ENCODE peak calls at places on chromosomes 2 and 18, in seven cellular contexts. One of them, this sample, is unnamed.
A peak's percentile ranks its signal among the peaks of the same experiment; 100 is the strongest.

GRCh38 chr2:64008434-64009009 is 10.7 kb downstream of the VPS54 start:
- DNase-seq in H1: no peak
- DNase-seq in HCT116: no peak
- DNase-seq in GM12878: no peak
- DNase-seq in SK-N-SH: no peak
- DNase-seq in K562: no peak
- DNase-seq in HepG2: no peak
- DNase-seq in this sample: no peak

GRCh38 chr18:36630917-36631316 is 197.9 kb downstream of the TPGS2 start:
- DNase-seq in H1: no peak
- DNase-seq in HCT116: no peak
- DNase-seq in GM12878: no peak
- DNase-seq in SK-N-SH: no peak
- DNase-seq in K562: no peak
- DNase-seq in HepG2: no peak
- DNase-seq in this sample: no peak

GRCh38 chr2:64604929-64605550 is 48.7 kb downstream of the SERTAD2 start:
- DNase-seq in H1: no peak
- DNase-seq in HCT116: no peak
- DNase-seq in GM12878: no peak
- DNase-seq in SK-N-SH: no peak
- DNase-seq in K562: no peak
- DNase-seq in HepG2: no peak
- DNase-seq in this sample: no peak

GRCh38 chr2:35973737-35974132 is 381.8 kb upstream of the CRIM1 start:
- DNase-seq in H1: no peak
- DNase-seq in HCT116: no peak
- DNase-seq in GM12878: no peak
- DNase-seq in SK-N-SH: no peak
- DNase-seq in K562: no peak
- DNase-seq in HepG2: peak; percentile 7
- DNase-seq in this sample: no peak

GRCh38 chr2:96580771-96581170 is 44.2 kb downstream of the ARID5A start:
- DNase-seq in H1: no peak
- DNase-seq in HCT116: peak; percentile 16
- DNase-seq in GM12878: no peak
- DNase-seq in SK-N-SH: peak; percentile 20
- DNase-seq in K562: peak; percentile 41
- DNase-seq in HepG2: peak; percentile 46
- DNase-seq in this sample: no peak

GRCh38 chr2:38301340-38301968 is 75.6 kb downstream of the ATL2 start:
- DNase-seq in H1: no peak
- DNase-seq in HCT116: no peak
- DNase-seq in GM12878: peak; percentile 48
- DNase-seq in SK-N-SH: no peak
- DNase-seq in K562: no peak
- DNase-seq in HepG2: no peak
- DNase-seq in this sample: no peak

GRCh38 chr18:13300029-13300428 is 81.5 kb downstream of the LDLRAD4 start:
- DNase-seq in H1: no peak
- DNase-seq in HCT116: no peak
- DNase-seq in GM12878: no peak
- DNase-seq in SK-N-SH: peak; percentile 44
- DNase-seq in K562: no peak
- DNase-seq in HepG2: no peak
- DNase-seq in this sample: no peak

GRCh38 chr2:101152195-101153076 is 1.3 kb upstream of the TBC1D8 start:
- DNase-seq in H1: peak; percentile 76
- DNase-seq in HCT116: peak; percentile 40
- DNase-seq in GM12878: peak; percentile 44
- DNase-seq in SK-N-SH: peak; percentile 47
- DNase-seq in K562: peak; percentile 37
- DNase-seq in HepG2: peak; percentile 85
- DNase-seq in this sample: no peak

GRCh38 chr2:199659207-199659606 is 191.8 kb downstream of the FTCDNL1 start:
- DNase-seq in H1: peak; percentile 85
- DNase-seq in HCT116: no peak
- DNase-seq in GM12878: no peak
- DNase-seq in SK-N-SH: peak; percentile 60
- DNase-seq in K562: peak; percentile 59
- DNase-seq in HepG2: no peak
- DNase-seq in this sample: no peak

GRCh38 chr2:85705680-85706039 is 11.5 kb downstream of the GNLY start:
- DNase-seq in H1: no peak
- DNase-seq in HCT116: peak; percentile 66
- DNase-seq in GM12878: no peak
- DNase-seq in SK-N-SH: no peak
- DNase-seq in K562: no peak
- DNase-seq in HepG2: peak; percentile 65
- DNase-seq in this sample: peak; percentile 49

GRCh38 chr2:216163518-216163917 is 54.4 kb downstream of the XRCC5 start:
- DNase-seq in H1: no peak
- DNase-seq in HCT116: no peak
- DNase-seq in GM12878: no peak
- DNase-seq in SK-N-SH: no peak
- DNase-seq in K562: no peak
- DNase-seq in HepG2: no peak
- DNase-seq in this sample: no peak

GRCh38 chr2:80020061-80020460 is 284.5 kb downstream of the LRRTM1 start:
- DNase-seq in H1: no peak
- DNase-seq in HCT116: no peak
- DNase-seq in GM12878: no peak
- DNase-seq in SK-N-SH: no peak
- DNase-seq in K562: no peak
- DNase-seq in HepG2: no peak
- DNase-seq in this sample: no peak

GRCh38 chr2:191657977-191658376 is 20.0 kb upstream of the NABP1 start:
- DNase-seq in H1: no peak
- DNase-seq in HCT116: no peak
- DNase-seq in GM12878: no peak
- DNase-seq in SK-N-SH: no peak
- DNase-seq in K562: no peak
- DNase-seq in HepG2: no peak
- DNase-seq in this sample: no peak

GRCh38 chr2:241156997-241157441 is 6.8 kb downstream of the PPP1R7 start:
- DNase-seq in H1: no peak
- DNase-seq in HCT116: no peak
- DNase-seq in GM12878: no peak
- DNase-seq in SK-N-SH: no peak
- DNase-seq in K562: no peak
- DNase-seq in HepG2: no peak
- DNase-seq in this sample: no peak

GRCh38 chr2:238238766-238239551 is 879 bp downstream of the HES6 start:
- DNase-seq in H1: peak; percentile 60
- DNase-seq in HCT116: no peak
- DNase-seq in GM12878: no peak
- DNase-seq in SK-N-SH: peak; percentile 72
- DNase-seq in K562: peak; percentile 56
- DNase-seq in HepG2: no peak
- DNase-seq in this sample: no peak

GRCh38 chr2:25697559-25698341 is 24.4 kb upstream of the DTNB start:
- DNase-seq in H1: peak; percentile 63
- DNase-seq in HCT116: no peak
- DNase-seq in GM12878: no peak
- DNase-seq in SK-N-SH: no peak
- DNase-seq in K562: no peak
- DNase-seq in HepG2: no peak
- DNase-seq in this sample: no peak

GRCh38 chr2:79103199-79103598 is 15.4 kb upstream of the REG1B start:
- DNase-seq in H1: no peak
- DNase-seq in HCT116: no peak
- DNase-seq in GM12878: no peak
- DNase-seq in SK-N-SH: no peak
- DNase-seq in K562: no peak
- DNase-seq in HepG2: no peak
- DNase-seq in this sample: no peak

GRCh38 chr2:43898134-43898957 is 59.6 kb downstream of the ABCG8 start:
- DNase-seq in H1: no peak
- DNase-seq in HCT116: no peak
- DNase-seq in GM12878: no peak
- DNase-seq in SK-N-SH: peak; percentile 39
- DNase-seq in K562: no peak
- DNase-seq in HepG2: peak; percentile 22
- DNase-seq in this sample: peak; percentile 56

GRCh38 chr2:232411901-232412629 is 5.4 kb downstream of the ALPG start:
- DNase-seq in H1: no peak
- DNase-seq in HCT116: no peak
- DNase-seq in GM12878: no peak
- DNase-seq in SK-N-SH: no peak
- DNase-seq in K562: no peak
- DNase-seq in HepG2: no peak
- DNase-seq in this sample: no peak
- TF ChIP-seq JUND in H1: no peak
- TF ChIP-seq JUND in HCT116: no peak
- TF ChIP-seq JUND in GM12878: no peak
- TF ChIP-seq JUND in SK-N-SH: no peak
- TF ChIP-seq JUND in K562: no peak
- TF ChIP-seq JUND in HepG2: no peak
- TF ChIP-seq JUND in this sample: no peak

GRCh38 chr18:74524097-74524496 is 10.2 kb upstream of the CNDP1 start:
- DNase-seq in H1: no peak
- DNase-seq in HCT116: no peak
- DNase-seq in GM12878: no peak
- DNase-seq in SK-N-SH: no peak
- DNase-seq in K562: no peak
- DNase-seq in HepG2: no peak
- DNase-seq in this sample: no peak
- TF ChIP-seq JUND in H1: no peak
- TF ChIP-seq JUND in HCT116: no peak
- TF ChIP-seq JUND in GM12878: no peak
- TF ChIP-seq JUND in SK-N-SH: no peak
- TF ChIP-seq JUND in K562: no peak
- TF ChIP-seq JUND in HepG2: no peak
- TF ChIP-seq JUND in this sample: no peak

GRCh38 chr18:7521226-7521856 is 45.8 kb upstream of the PTPRM start:
- DNase-seq in H1: no peak
- DNase-seq in HCT116: no peak
- DNase-seq in GM12878: no peak
- DNase-seq in SK-N-SH: no peak
- DNase-seq in K562: no peak
- DNase-seq in HepG2: no peak
- DNase-seq in this sample: no peak

GRCh38 chr18:7523772-7524171 is 43.3 kb upstream of the PTPRM start:
- DNase-seq in H1: no peak
- DNase-seq in HCT116: no peak
- DNase-seq in GM12878: no peak
- DNase-seq in SK-N-SH: no peak
- DNase-seq in K562: no peak
- DNase-seq in HepG2: no peak
- DNase-seq in this sample: no peak

GRCh38 chr18:7520200-7520780 is 46.8 kb upstream of the PTPRM start:
- DNase-seq in H1: no peak
- DNase-seq in HCT116: no peak
- DNase-seq in GM12878: no peak
- DNase-seq in SK-N-SH: no peak
- DNase-seq in K562: no peak
- DNase-seq in HepG2: no peak
- DNase-seq in this sample: no peak

DNA sequence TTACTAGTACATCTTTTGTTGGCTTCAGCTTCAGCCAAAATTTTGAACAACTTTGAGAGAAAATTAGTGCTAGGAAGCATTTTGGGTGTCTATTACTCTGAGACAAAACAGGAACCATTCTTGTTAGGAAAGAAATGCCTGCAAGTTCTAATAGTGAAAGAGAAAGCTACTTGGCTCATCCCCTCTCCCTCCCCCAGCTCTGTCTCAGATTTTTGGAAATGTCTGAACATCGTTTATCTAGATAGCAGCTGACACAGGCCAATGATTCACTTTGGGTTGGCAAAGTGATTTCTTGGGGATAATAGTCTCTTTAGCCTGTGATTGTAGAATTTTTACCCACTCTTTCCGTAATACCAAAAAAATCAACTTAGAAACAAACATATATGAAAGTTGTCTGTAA is 42.3 kb upstream of the PTPRM start:
- DNase-seq in H1: no peak
- DNase-seq in HCT116: no peak
- DNase-seq in GM12878: no peak
- DNase-seq in SK-N-SH: no peak
- DNase-seq in K562: no peak
- DNase-seq in HepG2: no peak
- DNase-seq in this sample: no peak
- TF ChIP-seq JUND in H1: no peak
- TF ChIP-seq JUND in HCT116: no peak
- TF ChIP-seq JUND in GM12878: no peak
- TF ChIP-seq JUND in SK-N-SH: no peak
- TF ChIP-seq JUND in K562: no peak
- TF ChIP-seq JUND in HepG2: no peak
- TF ChIP-seq JUND in this sample: no peak

GRCh38 chr2:205292665-205293295 is 389.5 kb upstream of the NRP2 start:
- DNase-seq in H1: no peak
- DNase-seq in HCT116: no peak
- DNase-seq in GM12878: no peak
- DNase-seq in SK-N-SH: no peak
- DNase-seq in K562: no peak
- DNase-seq in HepG2: no peak
- DNase-seq in this sample: no peak

GRCh38 chr2:205290299-205290698 is 392.0 kb upstream of the NRP2 start:
- DNase-seq in H1: no peak
- DNase-seq in HCT116: no peak
- DNase-seq in GM12878: no peak
- DNase-seq in SK-N-SH: no peak
- DNase-seq in K562: no peak
- DNase-seq in HepG2: no peak
- DNase-seq in this sample: no peak

GRCh38 chr2:205287316-205287715 is 395.0 kb upstream of the NRP2 start:
- DNase-seq in H1: no peak
- DNase-seq in HCT116: no peak
- DNase-seq in GM12878: no peak
- DNase-seq in SK-N-SH: no peak
- DNase-seq in K562: no peak
- DNase-seq in HepG2: no peak
- DNase-seq in this sample: no peak

GRCh38 chr2:205284323-205284722 is 398.0 kb upstream of the NRP2 start:
- DNase-seq in H1: no peak
- DNase-seq in HCT116: no peak
- DNase-seq in GM12878: no peak
- DNase-seq in SK-N-SH: no peak
- DNase-seq in K562: no peak
- DNase-seq in HepG2: no peak
- DNase-seq in this sample: no peak

DNA sequence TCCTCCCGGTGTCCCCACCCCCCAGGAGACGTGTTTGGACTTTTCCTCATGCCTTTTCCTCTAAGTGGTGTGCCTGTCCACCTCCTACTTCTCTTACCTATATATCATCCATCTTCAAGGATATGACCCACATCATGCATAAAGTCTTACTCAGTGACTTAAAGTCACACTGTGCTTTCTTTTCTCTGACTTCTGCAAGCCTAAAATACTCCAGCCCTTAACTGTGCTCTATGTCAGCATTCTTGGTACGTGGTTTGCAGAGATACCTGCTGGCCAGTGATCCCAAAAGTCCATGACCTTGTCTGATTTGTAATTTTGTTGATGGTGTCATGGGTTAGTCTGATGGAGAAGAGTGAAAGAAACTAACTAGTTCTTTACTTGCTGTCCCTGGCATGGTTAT is 393.6 kb upstream of the NRP2 start:
- DNase-seq in H1: no peak
- DNase-seq in HCT116: no peak
- DNase-seq in GM12878: no peak
- DNase-seq in SK-N-SH: no peak
- DNase-seq in K562: no peak
- DNase-seq in HepG2: no peak
- DNase-seq in this sample: no peak
- TF ChIP-seq JUND in H1: no peak
- TF ChIP-seq JUND in HCT116: no peak
- TF ChIP-seq JUND in GM12878: no peak
- TF ChIP-seq JUND in SK-N-SH: no peak
- TF ChIP-seq JUND in K562: no peak
- TF ChIP-seq JUND in HepG2: no peak
- TF ChIP-seq JUND in this sample: no peak

This sample was measured in T47D.